ENCODE peak calls at places on chromosomes 7 and 10, in five cellular contexts. D is Calu3; U is vagina; N is activated CD4-positive, alpha-beta T cell treated with anti-CD3 and anti-CD28 coated beads for 4 hours; E is GM13976. K is an unnamed sample.

GRCh38 chr10:100894033-100894432 is 18.7 kb upstream of the SLF2 start:
- DNase-seq in D (no peak), U (no peak), N (no peak), E (no peak), K (no peak)

GRCh38 chr7:127189885-127190284 is 62.9 kb downstream of the GRM8 start:
- DNase-seq in D (no peak), U (no peak), N (no peak), E (no peak), K (no peak)

GRCh38 chr7:112400141-112400540 is 50.1 kb upstream of the IFRD1 start:
- DNase-seq in D (no peak), U (no peak), N (no peak), E (no peak), K (no peak)

GRCh38 chr10:10233256-10233655 is 784.4 kb upstream of the CELF2 start:
- DNase-seq in D (no peak), U (no peak), N (no peak), E (no peak), K (no peak)

GRCh38 chr10:94194256-94194655 is 168.5 kb downstream of the NOC3L start:
- DNase-seq in D (no peak), U (no peak), N (no peak), E (no peak), K (no peak)

GRCh38 chr10:85978566-85979358 is 387.8 kb downstream of the GRID1 start:
- DNase-seq in D (no peak), U (peak), N (no peak), E (no peak), K (no peak)

GRCh38 chr7:5591547-5591899 is 167.9 kb upstream of the TNRC18 start:
- DNase-seq in D (peak), U (no peak), N (no peak), E (no peak), K (no peak)

GRCh38 chr7:43761919-43762318 is 3.4 kb downstream of the BLVRA start:
- DNase-seq in D (no peak), U (no peak), N (no peak), E (no peak), K (no peak)

GRCh38 chr10:22148956-22149355 is 68.9 kb downstream of the EBLN1 start:
- DNase-seq in D (no peak), U (no peak), N (no peak), E (no peak), K (no peak)

GRCh38 chr7:73526892-73527821 is 5.1 kb upstream of the BAZ1B start:
- DNase-seq in D (no peak), U (no peak), N (no peak), E (no peak), K (no peak)

GRCh38 chr10:1401056-1401965 is 336.0 kb downstream of the ADARB2 start:
- DNase-seq in D (no peak), U (peak), N (no peak), E (no peak), K (no peak)

GRCh38 chr7:142804715-142805114 is 33.9 kb downstream of the PRSS2 start:
- DNase-seq in D (no peak), U (no peak), N (no peak), E (no peak), K (no peak)

GRCh38 chr7:133344275-133344674 is 91.4 kb downstream of the EXOC4 start:
- DNase-seq in D (no peak), U (no peak), N (no peak), E (no peak), K (no peak)

GRCh38 chr10:79275431-79275851 is 71.8 kb upstream of the PPIF start:
- DNase-seq in D (no peak), U (no peak), N (no peak), E (no peak), K (no peak)

GRCh38 chr7:98354511-98355249 is 46.2 kb downstream of the BAIAP2L1 start:
- DNase-seq in D (peak), U (no peak), N (no peak), E (no peak), K (no peak)

GRCh38 chr7:927031-927671 is 27.3 kb downstream of the ADAP1 start:
- DNase-seq in D (peak), U (no peak), N (no peak), E (no peak), K (no peak)

GRCh38 chr10:95375418-95375817 is 84.6 kb upstream of the PDLIM1 start:
- DNase-seq in D (no peak), U (no peak), N (no peak), E (no peak), K (no peak)

GRCh38 chr10:3143366-3143765 is 29.2 kb downstream of the PITRM1 start:
- DNase-seq in D (no peak), U (no peak), N (no peak), E (no peak), K (no peak)

GRCh38 chr7:44638611-44639557 is 32.5 kb downstream of the OGDH start:
- DNase-seq in D (peak), U (no peak), N (peak), E (peak), K (peak)

GRCh38 chr10:25059990-25060389 is 43.6 kb downstream of the THNSL1 start:
- DNase-seq in D (peak), U (no peak), N (no peak), E (no peak), K (no peak)

GRCh38 chr10:128318366-128318765 is 192.1 kb upstream of the MKI67 start:
- DNase-seq in D (no peak), U (no peak), N (no peak), E (no peak), K (no peak)

GRCh38 chr7:36224916-36225858 is 72.1 kb downstream of the EEPD1 start:
- DNase-seq in D (no peak), U (no peak), N (no peak), E (no peak), K (no peak)

GRCh38 chr7:91083855-91084644 is 180.2 kb upstream of the FZD1 start:
- DNase-seq in D (no peak), U (no peak), N (no peak), E (no peak), K (no peak)

GRCh38 chr7:16564909-16565426 is 38.3 kb downstream of the LRRC72 start:
- DNase-seq in D (peak), U (no peak), N (no peak), E (peak), K (peak)

GRCh38 chr7:101743241-101743994 is 74.0 kb upstream of the CUX1 start:
- DNase-seq in D (peak), U (no peak), N (peak), E (peak), K (peak)

GRCh38 chr10:16509996-16510395 is 11.7 kb downstream of the C1QL3 start:
- DNase-seq in D (no peak), U (no peak), N (no peak), E (no peak), K (no peak)

GRCh38 chr7:50662059-50662689 is 97.0 kb upstream of the DDC start:
- DNase-seq in D (no peak), U (peak), N (peak), E (no peak), K (no peak)

GRCh38 chr10:46301721-46302479 is 15.1 kb downstream of the ANTXRL start:
- DNase-seq in D (no peak), U (peak), N (no peak), E (no peak), K (no peak)

GRCh38 chr10:119832956-119833355 is 39.7 kb downstream of the MCMBP start:
- DNase-seq in D (no peak), U (no peak), N (no peak), E (no peak), K (no peak)

GRCh38 chr10:113305871-113306270 is 247.0 kb upstream of the HABP2 start:
- DNase-seq in D (no peak), U (no peak), N (no peak), E (no peak), K (no peak)

GRCh38 chr7:38367301-38367700 is 93.9 kb upstream of the TARP start:
- DNase-seq in D (no peak), U (no peak), N (no peak), E (peak), K (no peak)

GRCh38 chr7:147145194-147145593 is 1028.6 kb downstream of the CNTNAP2 start:
- DNase-seq in D (no peak), U (no peak), N (no peak), E (no peak), K (no peak)

GRCh38 chr7:99030145-99030856 is 113.6 kb downstream of the SMURF1 start:
- DNase-seq in D (no peak), U (peak), N (no peak), E (no peak), K (no peak)

GRCh38 chr7:63998549-63998948 is at the start of gene ZNF722:
- DNase-seq in D (no peak), U (no peak), N (no peak), E (no peak), K (no peak)